ENCODE peak calls at places on chromosomes 6 and 20, in eight cellular contexts. One of them, this sample, is unnamed.

GRCh38 chr6:164398647-164399046 is 910.8 kb downstream of the C6orf118 start:
- DNase-seq in K562: no peak
- DNase-seq in SK-N-SH: no peak
- DNase-seq in A549: no peak
- DNase-seq in HepG2: no peak
- DNase-seq in tibial nerve: no peak
- DNase-seq in transverse colon: no peak
- DNase-seq in stomach: no peak
- DNase-seq in this sample: no peak

GRCh38 chr6:144310761-144311160 is 25.6 kb downstream of the UTRN start:
- DNase-seq in A549: no peak
- DNase-seq in SK-N-SH: no peak
- DNase-seq in HepG2: no peak
- DNase-seq in transverse colon: no peak
- DNase-seq in stomach: no peak
- DNase-seq in tibial nerve: no peak
- DNase-seq in K562: no peak
- DNase-seq in this sample: no peak

GRCh38 chr20:22686097-22686496 is 101.7 kb upstream of the FOXA2 start:
- DNase-seq in SK-N-SH: peak
- DNase-seq in transverse colon: peak
- DNase-seq in A549: peak
- DNase-seq in K562: peak
- DNase-seq in tibial nerve: no peak
- DNase-seq in stomach: peak
- DNase-seq in HepG2: peak
- DNase-seq in this sample: peak

GRCh38 chr6:96520039-96520850 is 1.4 kb upstream of the UFL1 start:
- DNase-seq in stomach: peak
- DNase-seq in tibial nerve: no peak
- DNase-seq in SK-N-SH: no peak
- DNase-seq in K562: peak
- DNase-seq in A549: no peak
- DNase-seq in HepG2: no peak
- DNase-seq in transverse colon: peak
- DNase-seq in this sample: no peak

GRCh38 chr20:4038047-4038459 is 22.7 kb upstream of the RNF24 start:
- DNase-seq in A549: no peak
- DNase-seq in K562: peak
- DNase-seq in HepG2: no peak
- DNase-seq in transverse colon: peak
- DNase-seq in SK-N-SH: no peak
- DNase-seq in stomach: peak
- DNase-seq in tibial nerve: peak
- DNase-seq in this sample: no peak

GRCh38 chr6:84260186-84260585 is 32.7 kb upstream of the CEP162 start:
- DNase-seq in A549: no peak
- DNase-seq in K562: no peak
- DNase-seq in transverse colon: no peak
- DNase-seq in stomach: no peak
- DNase-seq in SK-N-SH: no peak
- DNase-seq in HepG2: no peak
- DNase-seq in tibial nerve: no peak
- DNase-seq in this sample: no peak

GRCh38 chr20:17643531-17644188 is 38.4 kb downstream of the RRBP1 start:
- DNase-seq in HepG2: no peak
- DNase-seq in K562: no peak
- DNase-seq in A549: no peak
- DNase-seq in SK-N-SH: no peak
- DNase-seq in tibial nerve: no peak
- DNase-seq in transverse colon: no peak
- DNase-seq in stomach: no peak
- DNase-seq in this sample: no peak

GRCh38 chr6:168355716-168356522 is 36.3 kb upstream of the DACT2 start:
- DNase-seq in tibial nerve: no peak
- DNase-seq in SK-N-SH: peak
- DNase-seq in stomach: peak
- DNase-seq in HepG2: peak
- DNase-seq in K562: peak
- DNase-seq in transverse colon: peak
- DNase-seq in A549: peak
- DNase-seq in this sample: peak

GRCh38 chr6:33958208-33958862 is 154.5 kb upstream of the MLN start:
- DNase-seq in SK-N-SH: peak
- DNase-seq in HepG2: peak
- DNase-seq in K562: peak
- DNase-seq in stomach: no peak
- DNase-seq in tibial nerve: no peak
- DNase-seq in A549: no peak
- DNase-seq in transverse colon: no peak
- DNase-seq in this sample: no peak

GRCh38 chr6:96899019-96899418 is 1.3 kb upstream of the NDUFAF4 start:
- DNase-seq in tibial nerve: no peak
- DNase-seq in SK-N-SH: peak
- DNase-seq in A549: peak
- DNase-seq in K562: no peak
- DNase-seq in transverse colon: peak
- DNase-seq in stomach: no peak
- DNase-seq in HepG2: peak
- DNase-seq in this sample: no peak

GRCh38 chr6:162852192-162852591 is 124.4 kb downstream of the PACRG start:
- DNase-seq in A549: no peak
- DNase-seq in transverse colon: no peak
- DNase-seq in HepG2: no peak
- DNase-seq in SK-N-SH: no peak
- DNase-seq in K562: no peak
- DNase-seq in tibial nerve: no peak
- DNase-seq in stomach: no peak
- DNase-seq in this sample: no peak

GRCh38 chr6:83265384-83265783 is 72.2 kb downstream of the RWDD2A start:
- DNase-seq in HepG2: no peak
- DNase-seq in SK-N-SH: no peak
- DNase-seq in stomach: no peak
- DNase-seq in A549: no peak
- DNase-seq in tibial nerve: no peak
- DNase-seq in transverse colon: no peak
- DNase-seq in K562: no peak
- DNase-seq in this sample: no peak

DNA sequence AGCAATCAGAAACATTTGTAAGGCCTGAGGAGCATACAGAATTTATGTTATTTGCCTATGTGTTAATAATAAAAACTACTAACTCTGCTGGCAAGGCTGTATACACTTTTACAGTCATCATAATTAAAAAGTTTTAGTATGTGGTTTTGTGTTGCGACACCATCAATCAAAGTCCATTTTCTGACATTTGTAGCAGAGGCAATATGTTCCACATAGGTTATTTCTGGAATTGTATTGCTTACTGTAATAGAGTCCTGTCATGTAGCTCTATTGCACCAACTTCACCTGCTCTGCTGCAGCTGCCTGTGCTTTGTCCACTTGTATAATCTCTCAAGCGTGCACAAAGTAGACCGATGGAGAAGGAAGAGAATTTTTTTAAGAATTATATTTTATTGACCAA is 501.8 kb downstream of the HACE1 start:
- DNase-seq in HepG2: no peak
- DNase-seq in transverse colon: peak
- DNase-seq in A549: no peak
- DNase-seq in stomach: no peak
- DNase-seq in SK-N-SH: no peak
- DNase-seq in K562: no peak
- DNase-seq in tibial nerve: no peak
- DNase-seq in this sample: no peak
- TF ChIP-seq EP300 in HepG2: no peak
- TF ChIP-seq EP300 in transverse colon: no peak
- TF ChIP-seq EP300 in A549: no peak
- TF ChIP-seq EP300 in stomach: no peak
- TF ChIP-seq EP300 in SK-N-SH: no peak
- TF ChIP-seq EP300 in K562: no peak
- TF ChIP-seq EP300 in tibial nerve: no peak
- TF ChIP-seq EP300 in this sample: no peak

GRCh38 chr6:158938811-158939254 is 61.2 kb downstream of the RSPH3 start:
- DNase-seq in SK-N-SH: no peak
- DNase-seq in stomach: no peak
- DNase-seq in transverse colon: peak
- DNase-seq in HepG2: no peak
- DNase-seq in A549: peak
- DNase-seq in K562: peak
- DNase-seq in tibial nerve: no peak
- DNase-seq in this sample: no peak

GRCh38 chr6:158928068-158928467 is 71.9 kb downstream of the RSPH3 start:
- DNase-seq in tibial nerve: no peak
- DNase-seq in transverse colon: no peak
- DNase-seq in K562: no peak
- DNase-seq in SK-N-SH: no peak
- DNase-seq in stomach: no peak
- DNase-seq in A549: no peak
- DNase-seq in HepG2: no peak
- DNase-seq in this sample: no peak

GRCh38 chr6:158934157-158934556 is 65.8 kb downstream of the RSPH3 start:
- DNase-seq in SK-N-SH: no peak
- DNase-seq in transverse colon: no peak
- DNase-seq in HepG2: no peak
- DNase-seq in tibial nerve: no peak
- DNase-seq in K562: no peak
- DNase-seq in A549: no peak
- DNase-seq in stomach: no peak
- DNase-seq in this sample: no peak

GRCh38 chr6:158938220-158938619 is 61.8 kb downstream of the RSPH3 start:
- DNase-seq in A549: no peak
- DNase-seq in transverse colon: no peak
- DNase-seq in HepG2: no peak
- DNase-seq in stomach: no peak
- DNase-seq in tibial nerve: no peak
- DNase-seq in SK-N-SH: no peak
- DNase-seq in K562: no peak
- DNase-seq in this sample: no peak

DNA sequence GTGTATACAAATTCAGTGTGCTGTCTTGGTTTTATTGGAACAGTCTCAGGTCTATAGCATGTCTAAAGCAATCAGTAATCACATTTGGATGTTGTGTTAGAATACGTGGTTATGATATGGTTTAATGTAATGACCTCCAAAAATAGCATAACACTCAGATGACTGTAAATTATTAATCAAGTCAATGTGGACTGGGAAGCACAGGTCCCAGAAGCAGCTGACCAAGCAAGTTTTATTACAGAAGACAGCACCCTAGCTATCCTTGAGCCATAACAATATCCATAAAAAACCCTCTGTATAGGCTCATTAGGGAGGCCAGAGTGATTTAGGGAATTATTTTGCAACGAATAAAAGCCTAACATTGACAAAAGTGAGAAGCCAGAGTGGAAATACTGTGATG is 66.9 kb downstream of the RSPH3 start:
- DNase-seq in tibial nerve: no peak
- DNase-seq in SK-N-SH: no peak
- DNase-seq in K562: no peak
- DNase-seq in A549: no peak
- DNase-seq in stomach: no peak
- DNase-seq in transverse colon: no peak
- DNase-seq in HepG2: no peak
- DNase-seq in this sample: no peak
- TF ChIP-seq EP300 in tibial nerve: no peak
- TF ChIP-seq EP300 in SK-N-SH: no peak
- TF ChIP-seq EP300 in K562: no peak
- TF ChIP-seq EP300 in A549: no peak
- TF ChIP-seq EP300 in stomach: no peak
- TF ChIP-seq EP300 in transverse colon: no peak
- TF ChIP-seq EP300 in HepG2: no peak
- TF ChIP-seq EP300 in this sample: no peak

DNA sequence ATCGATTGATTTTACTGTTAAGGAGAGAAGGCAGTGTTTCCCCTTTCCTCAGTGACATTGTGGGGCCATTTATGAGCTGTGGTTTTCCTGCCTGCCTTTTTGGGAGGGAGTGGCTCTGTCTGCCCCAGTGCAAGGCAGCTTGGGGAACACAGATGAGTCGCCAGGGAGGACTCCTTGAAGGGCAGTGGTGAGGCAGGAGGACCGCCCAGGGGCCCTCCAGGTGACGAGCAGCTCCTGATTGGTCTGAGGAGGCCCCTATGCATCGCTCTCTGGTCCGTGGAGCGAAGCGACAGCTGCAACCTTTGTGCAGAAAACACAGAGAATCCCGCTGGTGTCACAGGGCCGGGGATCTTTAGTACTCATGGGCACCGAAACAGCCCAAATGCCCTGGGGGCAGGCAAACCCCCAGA is 100.3 kb downstream of the TMEM242 start:
- DNase-seq in SK-N-SH: no peak
- DNase-seq in stomach: no peak
- DNase-seq in A549: no peak
- DNase-seq in K562: no peak
- DNase-seq in HepG2: no peak
- DNase-seq in tibial nerve: no peak
- DNase-seq in transverse colon: no peak
- DNase-seq in this sample: no peak
- TF ChIP-seq EP300 in SK-N-SH: no peak
- TF ChIP-seq EP300 in stomach: no peak
- TF ChIP-seq EP300 in A549: no peak
- TF ChIP-seq EP300 in K562: no peak
- TF ChIP-seq EP300 in HepG2: no peak
- TF ChIP-seq EP300 in tibial nerve: no peak
- TF ChIP-seq EP300 in transverse colon: no peak
- TF ChIP-seq EP300 in this sample: no peak

GRCh38 chr6:142481466-142481865 is 179.7 kb downstream of the ADGRG6 start:
- DNase-seq in SK-N-SH: no peak
- DNase-seq in HepG2: no peak
- DNase-seq in transverse colon: no peak
- DNase-seq in K562: no peak
- DNase-seq in tibial nerve: no peak
- DNase-seq in stomach: no peak
- DNase-seq in A549: no peak
- DNase-seq in this sample: no peak

GRCh38 chr6:142476446-142476845 is 174.6 kb downstream of the ADGRG6 start:
- DNase-seq in HepG2: no peak
- DNase-seq in SK-N-SH: no peak
- DNase-seq in K562: no peak
- DNase-seq in tibial nerve: no peak
- DNase-seq in transverse colon: no peak
- DNase-seq in stomach: no peak
- DNase-seq in A549: no peak
- DNase-seq in this sample: no peak

GRCh38 chr6:142474446-142475289 is 172.9 kb downstream of the ADGRG6 start:
- DNase-seq in transverse colon: no peak
- DNase-seq in K562: peak
- DNase-seq in stomach: peak
- DNase-seq in HepG2: peak
- DNase-seq in SK-N-SH: peak
- DNase-seq in tibial nerve: no peak
- DNase-seq in A549: peak
- DNase-seq in this sample: no peak

GRCh38 chr6:142482249-142482648 is 180.4 kb downstream of the ADGRG6 start:
- DNase-seq in stomach: no peak
- DNase-seq in transverse colon: no peak
- DNase-seq in HepG2: no peak
- DNase-seq in tibial nerve: no peak
- DNase-seq in K562: no peak
- DNase-seq in A549: no peak
- DNase-seq in SK-N-SH: no peak
- DNase-seq in this sample: no peak

DNA sequence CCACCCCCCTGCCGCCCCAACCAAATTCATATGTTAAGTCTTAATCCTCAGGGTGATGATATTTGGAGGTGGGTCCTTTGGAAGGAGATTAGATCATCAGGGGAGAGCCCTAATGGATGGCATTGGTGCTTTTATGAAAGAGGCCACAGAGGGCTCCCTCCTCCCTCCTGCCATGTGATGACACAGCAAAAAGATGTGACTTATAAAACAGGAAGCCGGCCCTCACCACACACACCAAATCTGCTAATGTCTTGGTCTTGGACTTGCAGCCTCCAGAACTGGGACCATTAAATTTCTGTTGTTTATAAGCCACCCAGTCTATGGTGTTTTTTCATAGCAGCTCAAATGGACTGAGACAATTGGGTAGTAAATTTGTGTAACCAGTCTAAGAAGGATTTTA is 176.3 kb downstream of the ADGRG6 start:
- DNase-seq in tibial nerve: no peak
- DNase-seq in SK-N-SH: no peak
- DNase-seq in K562: peak
- DNase-seq in HepG2: peak
- DNase-seq in transverse colon: no peak
- DNase-seq in A549: no peak
- DNase-seq in stomach: no peak
- DNase-seq in this sample: no peak
- TF ChIP-seq EP300 in tibial nerve: no peak
- TF ChIP-seq EP300 in SK-N-SH: no peak
- TF ChIP-seq EP300 in K562: no peak
- TF ChIP-seq EP300 in HepG2: no peak
- TF ChIP-seq EP300 in transverse colon: no peak
- TF ChIP-seq EP300 in A549: no peak
- TF ChIP-seq EP300 in stomach: no peak
- TF ChIP-seq EP300 in this sample: no peak

This sample was measured in ovary.